ENCODE peak calls at places on chromosomes 3 and 15, in eight cellular contexts. Y, R, A, J, K, T, O and Z are unnamed samples.

GRCh38 chr15:25176991-25177954 is 222.5 kb downstream of the SNRPN start:
- DNase-seq in R (peak; percentile 1), T (peak; percentile 5), Y (peak; percentile 22), O (no peak), K (peak; percentile 6), J (no peak), A (peak; percentile 21), Z (peak; percentile 30)

GRCh38 chr15:27059610-27060202 is 88.7 kb downstream of the GABRG3 start:
- DNase-seq in Y (no peak), O (peak; percentile 68), R (peak; percentile 61), T (no peak), K (peak; percentile 25), J (peak; percentile 25), A (peak; percentile 90), Z (no peak)

GRCh38 chr15:92519709-92520108 is 126.0 kb downstream of the ST8SIA2 start:
- DNase-seq in R (no peak), A (no peak), O (no peak), K (no peak), Y (no peak), J (no peak), T (no peak), Z (no peak)

GRCh38 chr15:57541805-57542504 is 49.7 kb upstream of the MYZAP start:
- DNase-seq in O (peak; percentile 74), R (peak; percentile 88), J (peak; percentile 38), A (peak; percentile 91), Y (no peak), T (no peak), K (peak; percentile 47), Z (no peak)

GRCh38 chr3:9314796-9315195 is 48.1 kb upstream of the THUMPD3 start:
- DNase-seq in Y (no peak), A (no peak), R (no peak), O (no peak), J (no peak), K (no peak), T (no peak), Z (no peak)

GRCh38 chr3:61439116-61439459 is 122.3 kb upstream of the PTPRG start:
- DNase-seq in A (no peak), J (no peak), R (no peak), K (no peak), Y (no peak), T (no peak), O (no peak), Z (no peak)

GRCh38 chr15:86059851-86060250 is 19.8 kb upstream of the AGBL1 start:
- DNase-seq in A (no peak), O (no peak), Y (no peak), R (no peak), J (no peak), T (no peak), K (no peak), Z (no peak)

GRCh38 chr3:81249540-81250029 is 511.9 kb downstream of the GBE1 start:
- DNase-seq in A (no peak), T (no peak), Y (no peak), O (no peak), R (no peak), K (no peak), J (peak; percentile 2), Z (no peak)

GRCh38 chr3:46660543-46661523 is 32.6 kb downstream of the ALS2CL start:
- DNase-seq in Y (peak; percentile 24), T (no peak), A (peak; percentile 49), R (no peak), K (no peak), J (no peak), O (no peak), Z (no peak)

GRCh38 chr3:72171461-72171860 is 386.5 kb upstream of the PROK2 start:
- DNase-seq in J (no peak), O (no peak), R (no peak), A (no peak), Y (no peak), K (no peak), T (no peak), Z (no peak)

GRCh38 chr15:66131831-66132230 is 121.7 kb downstream of the MEGF11 start:
- DNase-seq in J (no peak), A (no peak), R (no peak), O (no peak), K (no peak), Y (no peak), T (no peak), Z (no peak)

GRCh38 chr15:37054336-37054735 is 46.0 kb downstream of the MEIS2 start:
- DNase-seq in R (no peak), O (no peak), K (no peak), A (no peak), J (no peak), Y (no peak), T (no peak), Z (no peak)

DNA sequence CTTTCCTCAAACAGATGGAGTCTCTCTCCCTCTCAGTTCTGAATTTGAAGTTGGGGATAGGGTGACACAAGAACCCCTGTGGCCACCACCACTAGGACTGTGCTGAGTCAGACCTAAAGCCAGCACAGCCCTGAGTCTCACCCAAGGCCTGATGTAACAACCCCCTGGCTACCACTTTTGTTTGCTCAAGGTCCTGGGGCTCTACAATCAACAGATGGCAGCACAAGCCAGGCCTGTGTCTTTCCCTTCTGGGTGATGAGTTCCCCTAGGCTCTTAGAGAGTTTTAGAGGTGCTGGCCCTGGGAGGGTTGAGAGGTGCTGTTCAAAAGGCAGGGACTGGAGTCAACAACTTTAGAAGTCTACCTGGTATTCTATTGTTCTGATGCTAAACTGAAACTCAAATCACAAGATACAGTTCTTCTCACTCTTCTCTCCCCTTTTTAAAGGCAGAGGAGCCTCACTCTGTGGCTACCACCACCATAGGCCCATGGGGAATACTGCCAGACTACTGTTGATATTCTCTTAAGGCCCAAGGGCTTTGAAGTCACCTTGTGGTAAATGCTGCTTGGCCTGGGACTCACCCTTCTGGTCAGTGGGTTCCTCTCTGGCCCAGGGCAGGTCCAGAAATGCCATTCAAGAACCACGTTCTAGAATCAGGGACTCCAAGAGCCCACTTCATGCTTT is 6.5 kb downstream of the OR5K4 start:
- DNase-seq in O (no peak), Y (no peak), K (no peak), J (no peak), R (no peak), A (peak; percentile 60), T (no peak), Z (no peak)
- TF ChIP-seq CTCF in O (no peak), Y (no peak), K (no peak), J (no peak), R (no peak), A (peak; percentile 58), T (no peak), Z (no peak)

GRCh38 chr3:48274452-48274851 is 33.5 kb downstream of the ZNF589 start:
- DNase-seq in R (no peak), K (no peak), O (no peak), T (no peak), J (no peak), A (no peak), Y (no peak), Z (no peak)

GRCh38 chr3:48275292-48276027 is 34.6 kb downstream of the ZNF589 start:
- DNase-seq in A (no peak), J (no peak), Y (no peak), T (no peak), O (no peak), K (no peak), R (no peak), Z (no peak)

GRCh38 chr3:48276856-48277641 is 36.1 kb downstream of the ZNF589 start:
- DNase-seq in J (no peak), O (no peak), A (peak; percentile 63), Y (no peak), K (no peak), R (no peak), T (no peak), Z (no peak)

GRCh38 chr3:48271763-48272498 is 31.0 kb downstream of the ZNF589 start:
- DNase-seq in Y (no peak), J (no peak), A (peak; percentile 61), T (no peak), R (no peak), K (no peak), O (no peak), Z (no peak)

DNA sequence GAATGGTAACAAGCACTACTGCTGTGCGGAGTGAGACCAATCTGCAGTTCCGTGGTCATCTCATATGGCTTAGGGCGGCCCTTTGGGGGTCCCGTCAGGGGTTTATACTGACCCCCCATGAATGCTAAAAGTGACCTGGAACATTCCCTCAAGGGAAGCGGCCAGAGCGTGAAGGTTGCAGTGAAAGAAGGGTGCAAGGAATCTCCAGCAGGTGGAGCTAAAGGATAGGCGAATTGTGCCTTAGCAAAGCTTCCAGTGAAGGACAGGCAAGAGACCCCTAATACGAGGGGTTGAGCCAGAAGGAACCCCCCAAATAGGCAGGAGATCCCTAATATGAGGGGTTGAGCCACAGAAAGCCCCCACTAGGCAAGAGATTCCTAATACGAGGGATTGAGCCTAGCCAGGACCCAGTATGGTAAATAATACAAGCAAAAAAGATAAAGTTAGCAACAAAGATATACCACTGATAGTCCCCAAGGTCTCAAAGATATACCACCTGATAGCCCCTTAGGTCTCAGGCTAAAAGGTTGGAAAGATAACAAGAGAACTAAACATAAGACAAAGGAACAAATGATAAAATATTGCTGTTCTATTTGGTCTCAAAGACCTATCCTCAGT is 32.8 kb downstream of the ZNF589 start:
- DNase-seq in T (peak; percentile 31), O (peak; percentile 64), Y (peak; percentile 41), K (peak; percentile 44), A (peak; percentile 86), R (peak; percentile 60), J (peak; percentile 83), Z (no peak)
- TF ChIP-seq CTCF in T (no peak), O (peak; percentile 85), Y (peak; percentile 73), K (peak; percentile 81), A (peak; percentile 88), R (peak; percentile 62), J (peak; percentile 85), Z (peak; percentile 82)

DNA sequence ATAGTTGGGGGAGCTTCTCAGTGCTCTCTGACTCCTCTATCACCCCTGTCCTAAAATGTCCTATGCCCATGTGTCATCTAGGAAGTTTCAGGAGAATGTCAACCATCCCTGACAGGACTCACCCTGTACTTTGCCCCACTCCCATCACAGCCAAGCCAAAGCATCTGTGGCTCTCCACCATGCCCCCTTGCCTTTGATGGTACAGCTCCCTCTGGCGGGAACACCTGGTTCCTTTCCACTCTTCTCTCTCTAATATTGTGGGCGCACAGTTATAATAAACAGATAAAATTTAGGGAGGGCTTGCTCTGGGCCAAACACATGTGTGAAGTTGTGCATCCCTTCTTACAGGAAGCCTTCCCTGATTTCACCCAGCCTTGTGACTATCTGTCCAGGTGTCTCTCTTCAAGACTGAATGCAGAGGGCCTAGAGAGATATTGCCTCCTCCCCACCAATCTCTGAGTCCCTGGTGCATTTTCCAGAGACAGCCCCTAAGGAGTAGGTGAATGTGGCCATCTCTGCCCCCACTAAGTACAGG is 62.8 kb downstream of the ISG20 start:
- DNase-seq in A (peak; percentile 84), T (no peak), O (no peak), K (no peak), R (no peak), J (peak; percentile 70), Y (no peak), Z (no peak)
- TF ChIP-seq CTCF in A (peak; percentile 83), T (no peak), O (peak; percentile 51), K (peak; percentile 53), R (no peak), J (peak; percentile 63), Y (no peak), Z (no peak)

DNA sequence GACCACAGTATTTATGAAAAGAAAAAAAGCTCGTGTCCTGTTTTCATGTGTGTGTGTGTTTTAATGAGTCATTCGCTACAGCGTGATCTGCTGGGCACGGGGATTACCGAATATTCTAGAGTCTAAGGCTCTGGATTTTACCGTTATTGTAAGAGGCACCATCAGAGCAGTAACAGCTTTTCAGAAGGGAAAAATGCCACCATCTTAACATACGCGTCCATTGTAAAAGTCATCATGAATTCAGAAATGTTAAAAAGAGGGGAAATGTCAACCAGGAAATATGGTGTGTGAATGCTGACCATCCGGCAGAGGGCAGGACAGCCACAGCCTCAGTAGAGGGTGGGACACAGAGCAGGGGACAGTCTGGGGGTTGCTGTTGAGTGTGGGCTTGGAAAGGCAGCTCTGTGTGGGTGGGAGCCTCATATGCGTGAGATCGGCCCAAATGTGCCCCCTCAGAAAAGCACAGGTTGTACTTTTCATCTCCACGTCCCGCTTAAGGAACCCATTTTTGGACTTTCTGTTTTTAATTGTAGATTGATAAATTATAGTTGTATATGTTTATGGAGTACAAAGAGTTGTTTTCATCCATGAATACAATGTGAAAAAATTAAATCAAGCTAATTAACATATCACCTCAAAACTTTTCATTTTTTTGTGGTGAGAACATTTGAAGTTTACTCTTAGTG is 69.6 kb downstream of the ASB7 start:
- DNase-seq in Y (no peak), A (peak; percentile 76), R (no peak), T (no peak), O (peak; percentile 33), J (peak; percentile 63), K (no peak), Z (no peak)
- TF ChIP-seq CTCF in Y (no peak), A (peak; percentile 72), R (peak; percentile 26), T (no peak), O (peak; percentile 64), J (peak; percentile 23), K (peak; percentile 63), Z (no peak)